ENCODE peak calls at places on chromosome 22, in eight cellular contexts. M, E, B, O, H, I, W and A are unnamed samples.

GRCh38 chr22:27877501-27877900 is 41.6 kb downstream of the PITPNB start:
- ATAC-seq in O (no peak), M (no peak), W (no peak), E (no peak), H (no peak), B (no peak), I (peak; percentile 69), A (no peak)

GRCh38 chr22:24695958-24696511 is 78.5 kb downstream of the PIWIL3 start:
- ATAC-seq in B (no peak), I (no peak), M (peak; percentile 50), E (peak; percentile 25), W (peak; percentile 60), O (no peak), H (no peak), A (no peak)

GRCh38 chr22:30160926-30161546 is 80.8 kb downstream of the HORMAD2 start:
- ATAC-seq in I (no peak), W (no peak), O (no peak), H (no peak), M (no peak), B (no peak), E (no peak), A (no peak)

GRCh38 chr22:11066458-11067285 is 4461.3 kb upstream of the OR11H1 start:
- ATAC-seq in O (no peak), W (peak; percentile 26), E (peak; percentile 77), H (peak; percentile 65), M (no peak), B (no peak), I (no peak), A (peak; percentile 72)

GRCh38 chr22:28142361-28142801 is 223.3 kb upstream of the PITPNB start:
- ATAC-seq in B (no peak), M (no peak), O (no peak), W (no peak), I (no peak), E (peak; percentile 85), H (no peak), A (peak; percentile 81)

GRCh38 chr22:30074147-30074546 is 6.1 kb upstream of the HORMAD2 start:
- ATAC-seq in E (no peak), I (no peak), H (no peak), B (no peak), O (no peak), M (no peak), W (no peak), A (no peak)

GRCh38 chr22:24553597-24554315 is 1.2 kb downstream of the GUCD1 start:
- ATAC-seq in B (no peak), H (no peak), M (no peak), W (no peak), I (no peak), E (no peak), O (no peak), A (no peak)

GRCh38 chr22:21641417-21641794 is 696 bp upstream of the SDF2L1 start:
- ATAC-seq in O (peak; percentile 39), M (peak; percentile 13), B (peak; percentile 67), I (peak; percentile 26), H (peak; percentile 29), E (peak; percentile 70), W (peak; percentile 67), A (peak; percentile 20)

GRCh38 chr22:38162881-38163843 is 18.5 kb downstream of the PLA2G6 start:
- ATAC-seq in M (no peak), W (peak; percentile 53), H (no peak), B (no peak), O (no peak), E (no peak), I (peak; percentile 75), A (no peak)

GRCh38 chr22:22449819-22450218 is 58.7 kb downstream of the ZNF280B start:
- ATAC-seq in E (no peak), H (no peak), O (no peak), W (peak; percentile 28), I (peak; percentile 56), B (no peak), M (no peak), A (no peak)

GRCh38 chr22:27937453-27937852 is 18.4 kb upstream of the PITPNB start:
- ATAC-seq in W (no peak), I (no peak), M (no peak), H (peak; percentile 78), B (no peak), E (no peak), O (peak; percentile 58), A (no peak)

GRCh38 chr22:17980013-17980510 is 44.3 kb downstream of the MICAL3 start:
- ATAC-seq in M (peak; percentile 81), I (no peak), O (no peak), B (no peak), H (no peak), W (peak; percentile 8), E (no peak), A (no peak)

GRCh38 chr22:25062378-25063095 is 110.0 kb downstream of the KIAA1671 start:
- ATAC-seq in O (no peak), B (no peak), W (no peak), H (no peak), M (no peak), I (peak; percentile 23), E (no peak), A (no peak)

GRCh38 chr22:19767427-19768380 is 7.1 kb downstream of the TBX1 start:
- ATAC-seq in B (peak; percentile 39), E (peak; percentile 46), O (peak; percentile 80), W (peak; percentile 33), M (peak; percentile 43), H (peak; percentile 36), I (peak; percentile 48), A (peak; percentile 44)

GRCh38 chr22:30328466-30329049 is 1.8 kb upstream of the TBC1D10A start:
- ATAC-seq in H (no peak), W (no peak), B (no peak), E (no peak), M (no peak), O (no peak), I (no peak), A (no peak)

GRCh38 chr22:38062782-38063181 is 5.6 kb downstream of the PICK1 start:
- ATAC-seq in W (no peak), O (no peak), I (no peak), M (no peak), H (no peak), B (no peak), E (peak; percentile 77), A (peak; percentile 59)

GRCh38 chr22:19554834-19555404 is 30.7 kb upstream of the CLDN5 start:
- ATAC-seq in H (peak; percentile 97), B (peak; percentile 84), M (peak; percentile 98), I (no peak), E (no peak), W (peak; percentile 57), O (peak; percentile 95), A (no peak)

GRCh38 chr22:30290318-30290678 is 993 bp upstream of the CASTOR1 start:
- ATAC-seq in H (no peak), I (peak; percentile 18), B (no peak), E (no peak), O (no peak), M (no peak), W (no peak), A (no peak)

GRCh38 chr22:24810043-24810749 is 4.2 kb downstream of the SGSM1 start:
- ATAC-seq in B (no peak), O (no peak), H (no peak), M (no peak), I (no peak), W (no peak), E (no peak), A (peak; percentile 39)

GRCh38 chr22:48485144-48486135 is 1342.2 kb downstream of the BRD1 start:
- ATAC-seq in M (no peak), W (no peak), B (no peak), H (no peak), E (no peak), I (no peak), O (no peak), A (no peak)

GRCh38 chr22:37569009-37569920 is 9.0 kb downstream of the CDC42EP1 start:
- ATAC-seq in B (peak; percentile 23), E (no peak), M (peak; percentile 39), W (peak; percentile 55), H (peak; percentile 74), O (peak; percentile 59), I (no peak), A (no peak)

GRCh38 chr22:49925525-49926128 is 7.2 kb downstream of the CRELD2 start:
- ATAC-seq in M (no peak), O (no peak), B (no peak), H (no peak), I (peak; percentile 72), W (no peak), E (no peak), A (no peak)
- TF ChIP-seq POLR2AphosphoS5 in M (no peak), O (no peak), B (no peak), H (no peak), I (peak; percentile 83), W (no peak), E (no peak), A (no peak)

DNA sequence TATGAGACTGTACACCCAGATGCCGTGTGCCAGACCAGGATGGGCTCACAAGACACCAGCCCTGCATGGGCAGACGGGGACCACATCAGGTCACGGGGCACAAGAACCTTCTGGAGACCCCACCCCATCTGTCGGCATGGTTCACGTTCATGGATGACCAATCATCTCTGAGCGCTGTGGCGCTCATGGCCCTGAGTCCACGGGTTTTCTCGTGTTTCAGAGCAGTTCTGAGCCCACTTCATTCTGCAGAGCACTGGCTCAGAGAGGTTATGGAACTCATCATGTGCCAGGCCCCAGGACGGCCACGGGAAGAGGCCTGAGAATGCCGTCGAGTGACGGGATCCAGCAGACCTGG is 63.0 kb upstream of the PPARA start:
- ATAC-seq in B (no peak), E (no peak), O (no peak), I (no peak), W (no peak), H (no peak), M (no peak), A (no peak)
- H3K4me1 ChIP-seq in B (peaks cover 90% of the 10 kb centered on the region), E (peaks cover 92% of the 10 kb centered on the region), O (peaks cover 63% of the 10 kb centered on the region), I (no peaks in the 10 kb centered on the region), W (peaks cover 19% of the 10 kb centered on the region), H (peaks cover 40% of the 10 kb centered on the region), M (no peaks in the 10 kb centered on the region), A (peaks cover 86% of the 10 kb centered on the region)

DNA sequence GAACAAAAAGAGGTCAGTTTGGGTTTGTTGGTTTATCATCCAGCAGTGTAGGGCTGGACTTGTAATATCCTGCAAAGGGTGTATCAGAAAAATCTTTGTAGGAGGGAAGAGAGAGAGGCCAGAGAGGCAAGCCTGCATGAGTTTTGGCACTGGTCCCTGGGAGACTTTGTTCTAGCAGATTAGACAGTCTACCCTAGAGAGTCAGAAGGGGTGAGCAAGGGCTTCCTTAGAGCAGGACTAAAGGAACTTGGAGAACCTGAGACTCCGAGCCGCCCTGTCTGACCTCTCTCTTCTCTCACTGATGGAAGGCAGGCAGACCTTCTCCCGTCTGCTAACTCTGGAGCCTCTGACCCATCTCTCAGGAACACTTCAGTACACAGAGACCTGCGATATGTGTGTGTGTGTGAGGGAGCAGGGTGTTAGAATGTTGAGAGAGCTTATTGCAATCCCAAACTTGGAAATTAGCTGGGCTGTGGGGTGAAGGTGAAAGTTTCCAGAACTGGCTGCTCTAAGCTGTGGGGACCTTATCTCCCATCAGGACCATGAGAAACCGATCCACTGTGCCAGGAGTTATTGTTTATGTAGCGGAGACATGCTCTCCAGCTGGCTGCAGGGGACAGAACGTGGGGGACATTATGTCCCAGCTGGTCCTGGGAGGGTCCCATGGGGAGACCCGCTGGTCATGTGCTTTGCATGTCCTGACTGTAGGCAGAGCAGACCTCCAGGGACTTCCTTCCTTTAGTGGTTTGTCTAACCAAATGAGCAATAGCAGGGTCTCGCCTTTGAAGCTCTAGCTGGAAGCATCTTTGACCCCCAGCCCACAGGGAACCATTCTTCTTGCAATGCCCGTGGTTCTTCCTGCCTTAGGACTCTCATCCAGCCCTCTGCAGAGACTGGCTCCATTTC is 51.1 kb downstream of the TIMP3 start:
- ATAC-seq in O (no peak), W (peak; percentile 72), I (no peak), M (no peak), B (no peak), H (no peak), E (peak; percentile 28), A (peak; percentile 37)
- TF ChIP-seq POLR2AphosphoS5 in O (no peak), W (no peak), I (no peak), M (no peak), B (no peak), H (no peak), E (peak; percentile 88), A (peak; percentile 66)

GRCh38 chr22:42277988-42278776 is 7.7 kb upstream of the TCF20 start:
- ATAC-seq in O (no peak), I (peak; percentile 94), M (peak; percentile 4), W (peak; percentile 55), H (no peak), B (peak; percentile 50), E (no peak), A (no peak)
- H3K4me1 ChIP-seq in O (no peaks in the 10 kb centered on the region), I (peaks cover 15% of the 10 kb centered on the region), M (peaks cover 27% of the 10 kb centered on the region), W (no peaks in the 10 kb centered on the region), H (peaks cover 21% of the 10 kb centered on the region), B (peaks cover 11% of the 10 kb centered on the region), E (peaks cover 5% of the 10 kb centered on the region), A (peaks cover 2% of the 10 kb centered on the region)